ENCODE peak calls at places on chromosomes 1 and 21, in four cellular contexts. One of them, this sample, is unnamed.

GRCh38 chr1:194069168-194069830 is 882.9 kb upstream of the B3GALT2 start:
- DNase-seq in GM12878: no peak
- DNase-seq in K562: no peak
- DNase-seq in HepG2: no peak
- DNase-seq in this sample: no peak

GRCh38 chr1:165633624-165634023 is 2.6 kb downstream of the MGST3 start:
- DNase-seq in GM12878: no peak
- DNase-seq in K562: no peak
- DNase-seq in HepG2: no peak
- DNase-seq in this sample: no peak

GRCh38 chr1:59971464-59971911 is 44.9 kb upstream of the CYP2J2 start:
- DNase-seq in GM12878: no peak
- DNase-seq in K562: peak
- DNase-seq in HepG2: peak
- DNase-seq in this sample: peak

GRCh38 chr1:91948097-91948496 is 1.1 kb upstream of the BRDT start:
- DNase-seq in GM12878: no peak
- DNase-seq in K562: no peak
- DNase-seq in HepG2: no peak
- DNase-seq in this sample: no peak

GRCh38 chr1:231918239-231919015 is 291.8 kb downstream of the DISC1 start:
- DNase-seq in GM12878: peak
- DNase-seq in K562: no peak
- DNase-seq in HepG2: no peak
- DNase-seq in this sample: no peak

GRCh38 chr1:205137901-205138300 is 16.1 kb upstream of the RBBP5 start:
- DNase-seq in GM12878: no peak
- DNase-seq in K562: no peak
- DNase-seq in HepG2: no peak
- DNase-seq in this sample: no peak

GRCh38 chr1:245825128-245825901 is 670.5 kb downstream of the KIF26B start:
- DNase-seq in GM12878: no peak
- DNase-seq in K562: peak
- DNase-seq in HepG2: no peak
- DNase-seq in this sample: no peak

GRCh38 chr1:1618396-1619068 is 3.2 kb downstream of the MIB2 start:
- DNase-seq in GM12878: no peak
- DNase-seq in K562: no peak
- DNase-seq in HepG2: no peak
- DNase-seq in this sample: no peak

GRCh38 chr1:1601564-1602320 is 1.8 kb upstream of the FNDC10 start:
- DNase-seq in GM12878: no peak
- DNase-seq in K562: no peak
- DNase-seq in HepG2: no peak
- DNase-seq in this sample: no peak

GRCh38 chr21:38178653-38179503 is 77.9 kb upstream of the KCNJ15 start:
- DNase-seq in GM12878: no peak
- DNase-seq in K562: peak
- DNase-seq in HepG2: no peak
- DNase-seq in this sample: no peak

GRCh38 chr1:6495041-6495441 is 3.6 kb upstream of the PLEKHG5 start:
- DNase-seq in GM12878: no peak
- DNase-seq in K562: no peak
- DNase-seq in HepG2: no peak
- DNase-seq in this sample: no peak

GRCh38 chr1:71839876-71840275 is 442.5 kb downstream of the NEGR1 start:
- DNase-seq in GM12878: no peak
- DNase-seq in K562: no peak
- DNase-seq in HepG2: no peak
- DNase-seq in this sample: no peak

GRCh38 chr21:37552496-37553399 is 186.2 kb downstream of the DYRK1A start:
- DNase-seq in GM12878: no peak
- DNase-seq in K562: no peak
- DNase-seq in HepG2: no peak
- DNase-seq in this sample: no peak

GRCh38 chr1:64829411-64830033 is 84.6 kb downstream of the RAVER2 start:
- DNase-seq in GM12878: no peak
- DNase-seq in K562: no peak
- DNase-seq in HepG2: no peak
- DNase-seq in this sample: no peak

GRCh38 chr1:72846891-72847290 is 564.6 kb upstream of the NEGR1 start:
- DNase-seq in GM12878: no peak
- DNase-seq in K562: no peak
- DNase-seq in HepG2: no peak
- DNase-seq in this sample: no peak

GRCh38 chr21:44487831-44488230 is 32.5 kb downstream of the LRRC3 start:
- DNase-seq in GM12878: no peak
- DNase-seq in K562: peak
- DNase-seq in HepG2: peak
- DNase-seq in this sample: peak

GRCh38 chr1:42784946-42785693 is at the start of gene TMEM269:
- DNase-seq in GM12878: no peak
- DNase-seq in K562: no peak
- DNase-seq in HepG2: no peak
- DNase-seq in this sample: no peak

GRCh38 chr1:53206735-53207379 is 10.2 kb downstream of the CPT2 start:
- DNase-seq in GM12878: no peak
- DNase-seq in K562: no peak
- DNase-seq in HepG2: no peak
- DNase-seq in this sample: no peak

GRCh38 chr1:219808790-219809189 is 119.6 kb downstream of the SLC30A10 start:
- DNase-seq in GM12878: no peak
- DNase-seq in K562: no peak
- DNase-seq in HepG2: no peak
- DNase-seq in this sample: no peak

DNA sequence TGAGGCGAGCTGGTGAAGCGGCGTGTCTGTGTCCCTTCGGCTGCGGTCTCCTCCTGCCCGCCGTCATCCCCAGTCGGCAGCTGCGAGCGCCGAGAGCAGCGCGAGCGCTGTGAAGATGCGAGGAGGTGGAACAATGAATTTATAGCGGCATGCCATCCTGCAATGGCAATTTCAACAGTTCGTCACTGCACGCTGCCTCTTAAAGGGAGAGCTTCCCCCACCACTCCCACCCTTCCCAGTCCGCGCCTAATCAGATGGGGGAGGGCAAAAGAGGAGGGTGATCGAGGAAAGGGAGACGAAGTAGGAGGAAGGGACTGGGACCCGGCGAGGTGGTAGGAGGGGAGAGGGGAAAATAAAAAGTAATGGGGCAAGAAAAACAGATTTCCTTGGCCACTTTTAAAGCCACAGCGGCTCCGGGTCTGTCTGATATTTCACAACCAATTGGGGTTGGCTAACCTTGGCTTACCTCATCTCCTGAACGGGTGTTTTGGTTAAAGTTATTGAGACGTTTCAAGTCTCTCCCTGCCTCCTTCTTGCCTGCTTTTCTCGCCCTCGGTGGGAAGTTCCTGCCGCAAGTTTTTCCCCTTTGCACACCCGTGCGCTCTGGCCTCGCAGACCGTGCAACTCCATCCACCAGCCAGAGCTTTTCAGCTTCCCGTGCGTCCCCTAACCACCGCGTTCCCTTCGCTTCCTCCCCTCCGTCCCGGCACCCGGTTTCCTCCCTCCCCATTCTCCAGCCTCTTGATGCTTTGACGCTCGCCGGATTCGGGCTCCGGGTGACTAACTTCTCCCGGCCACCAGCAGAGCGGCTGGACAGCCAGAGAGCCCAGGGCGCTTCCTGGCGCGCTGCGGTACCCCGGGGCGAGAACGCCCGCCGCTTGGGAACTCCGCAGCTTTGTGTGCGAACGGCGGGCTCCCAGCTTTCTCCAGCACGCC is at the start of gene ADAMTS5:
- DNase-seq in GM12878: no peak
- DNase-seq in K562: no peak
- DNase-seq in HepG2: no peak
- DNase-seq in this sample: no peak
- TF ChIP-seq ZNF274 in GM12878: no peak
- TF ChIP-seq ZNF274 in K562: no peak
- TF ChIP-seq ZNF274 in HepG2: no peak
- TF ChIP-seq ZNF274 in this sample: no peak

GRCh38 chr1:181114574-181115366 is 26.3 kb downstream of the IER5 start:
- DNase-seq in GM12878: no peak
- DNase-seq in K562: no peak
- DNase-seq in HepG2: no peak
- DNase-seq in this sample: no peak

GRCh38 chr1:181117648-181118449 is 29.3 kb downstream of the IER5 start:
- DNase-seq in GM12878: no peak
- DNase-seq in K562: no peak
- DNase-seq in HepG2: no peak
- DNase-seq in this sample: no peak

GRCh38 chr1:181119076-181119989 is 30.8 kb downstream of the IER5 start:
- DNase-seq in GM12878: no peak
- DNase-seq in K562: no peak
- DNase-seq in HepG2: no peak
- DNase-seq in this sample: no peak

GRCh38 chr1:181115367-181115684 is 26.8 kb downstream of the IER5 start:
- DNase-seq in GM12878: no peak
- DNase-seq in K562: no peak
- DNase-seq in HepG2: no peak
- DNase-seq in this sample: no peak

GRCh38 chr1:181116819-181117390 is 28.4 kb downstream of the IER5 start:
- DNase-seq in GM12878: no peak
- DNase-seq in K562: no peak
- DNase-seq in HepG2: no peak
- DNase-seq in this sample: no peak
- TF ChIP-seq EP300 in GM12878: no peak
- TF ChIP-seq EP300 in K562: no peak
- TF ChIP-seq EP300 in HepG2: no peak
- TF ChIP-seq EP300 in this sample: no peak

GRCh38 chr1:29017235-29017634 is 102.9 kb downstream of the EPB41 start:
- DNase-seq in GM12878: no peak
- DNase-seq in K562: no peak
- DNase-seq in HepG2: no peak
- DNase-seq in this sample: no peak

GRCh38 chr1:29022615-29023014 is 101.1 kb downstream of the TMEM200B start:
- DNase-seq in GM12878: no peak
- DNase-seq in K562: no peak
- DNase-seq in HepG2: no peak
- DNase-seq in this sample: no peak

DNA sequence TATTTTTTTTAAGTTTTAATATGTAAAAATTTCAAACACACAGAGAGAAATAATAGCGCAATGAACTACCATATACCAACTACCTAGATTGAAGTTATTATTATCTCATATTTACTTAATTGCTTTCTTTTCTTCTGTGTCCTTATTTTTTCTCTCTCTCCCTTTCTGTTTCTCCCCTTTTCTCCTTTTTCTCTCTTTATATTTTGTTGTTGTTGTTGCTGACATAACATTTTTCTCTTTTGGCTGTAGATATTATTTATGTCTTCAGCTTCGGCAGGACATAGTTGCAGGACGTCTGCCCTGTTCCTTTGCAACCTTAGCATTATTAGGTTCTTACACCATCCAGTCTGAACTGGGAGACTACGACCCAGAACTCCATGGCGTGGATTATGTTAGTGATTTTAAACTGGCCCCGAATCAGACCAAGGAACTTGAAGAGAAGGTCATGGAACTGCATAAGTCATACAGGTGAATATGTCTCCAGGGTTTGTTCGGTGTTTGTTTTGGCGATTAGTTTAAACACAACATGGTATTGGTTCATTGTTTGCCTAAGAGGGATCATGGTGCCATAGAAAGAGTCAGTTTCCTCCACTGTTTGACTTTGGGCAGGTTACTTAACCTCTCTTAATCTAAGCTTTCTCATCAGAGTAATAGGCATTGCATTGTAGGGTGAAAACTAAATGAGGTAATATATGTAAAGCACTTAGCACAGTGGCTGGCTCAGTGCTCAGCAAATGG is 103.8 kb downstream of the EPB41 start:
- DNase-seq in GM12878: no peak
- DNase-seq in K562: no peak
- DNase-seq in HepG2: no peak
- DNase-seq in this sample: no peak
- TF ChIP-seq ZNF274 in GM12878: no peak
- TF ChIP-seq ZNF274 in K562: no peak
- TF ChIP-seq ZNF274 in HepG2: no peak
- TF ChIP-seq ZNF274 in this sample: no peak

DNA sequence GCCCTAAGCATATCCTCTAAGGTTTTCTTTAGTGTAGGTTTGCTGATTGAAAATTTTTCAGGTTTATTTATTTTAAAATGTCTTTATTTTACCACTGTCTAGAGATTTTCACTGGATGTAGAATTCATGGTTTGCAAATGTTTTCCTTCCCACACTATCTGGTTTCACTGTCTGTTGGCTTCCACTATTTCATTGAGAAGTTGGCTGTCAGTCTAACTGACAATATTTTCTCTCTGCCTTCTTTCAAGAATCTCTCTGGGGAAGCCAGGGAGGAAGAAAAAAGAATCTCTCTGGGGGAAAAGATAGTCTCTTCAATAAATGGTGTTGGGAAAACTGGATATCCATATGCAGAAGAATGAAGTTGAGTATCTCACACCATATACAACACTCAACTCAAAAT is 226.0 kb downstream of the COP1 start:
- DNase-seq in GM12878: no peak
- DNase-seq in K562: no peak
- DNase-seq in HepG2: no peak
- DNase-seq in this sample: no peak
- TF ChIP-seq EP300 in GM12878: no peak
- TF ChIP-seq EP300 in K562: no peak
- TF ChIP-seq EP300 in HepG2: no peak
- TF ChIP-seq EP300 in this sample: no peak

GRCh38 chr1:207941664-207942063 is 30.7 kb upstream of the CD34 start:
- DNase-seq in GM12878: no peak
- DNase-seq in K562: peak
- DNase-seq in HepG2: no peak
- DNase-seq in this sample: no peak
- TF ChIP-seq ZNF274 in GM12878: no peak
- TF ChIP-seq ZNF274 in K562: no peak
- TF ChIP-seq ZNF274 in HepG2: no peak
- TF ChIP-seq ZNF274 in this sample: no peak